ENCODE peak calls at places on chromosome 21, in five cellular contexts. I is RCC 7860, B is H7, O is WERI-Rb-1, D is neural progenitor cell. Q is an unnamed sample.

GRCh38 chr21:42357307-42357706 is 6.5 kb upstream of the TFF2 start:
- DNase-seq in O (no peak), D (no peak), B (no peak), I (no peak), Q (no peak)

GRCh38 chr21:46317710-46318463 is 5.8 kb downstream of the C21orf58 start:
- DNase-seq in I (no peak), B (peak), D (peak), O (no peak), Q (no peak)

GRCh38 chr21:45283019-45283610 is 4.6 kb downstream of the POFUT2 start:
- DNase-seq in B (no peak), O (peak), D (no peak), I (no peak), Q (peak)

GRCh38 chr21:36699026-36699545 is at the start of gene SIM2:
- DNase-seq in B (peak), I (no peak), O (peak), D (peak), Q (no peak)

GRCh38 chr21:27423073-27423472 is 456.2 kb upstream of the ADAMTS5 start:
- DNase-seq in O (no peak), D (no peak), I (peak), B (no peak), Q (no peak)

GRCh38 chr21:37927711-37928110 is 11.5 kb upstream of the KCNJ6 start:
- DNase-seq in O (no peak), D (no peak), B (no peak), I (peak), Q (no peak)

GRCh38 chr21:38958940-38959685 is 153.4 kb downstream of the ETS2 start:
- DNase-seq in I (peak), D (no peak), B (no peak), O (no peak), Q (peak)

GRCh38 chr21:41419921-41420862 is 5.8 kb upstream of the MX1 start:
- DNase-seq in I (peak), D (peak), O (peak), B (peak), Q (peak)

GRCh38 chr21:42735061-42735460 is 81.6 kb downstream of the PDE9A start:
- DNase-seq in D (no peak), I (no peak), O (no peak), B (no peak), Q (peak)

GRCh38 chr21:45286671-45287437 is 841 bp downstream of the POFUT2 start:
- DNase-seq in O (peak), B (peak), D (peak), I (no peak), Q (peak)

GRCh38 chr21:45544449-45545235 is 2.4 kb upstream of the SLC19A1 start:
- DNase-seq in B (peak), D (no peak), I (no peak), O (peak), Q (peak)

GRCh38 chr21:46124926-46125845 is 27.3 kb downstream of the COL6A2 start:
- DNase-seq in D (no peak), I (no peak), O (peak), B (peak), Q (peak)

GRCh38 chr21:40373760-40374159 is 473.2 kb downstream of the DSCAM start:
- DNase-seq in O (no peak), B (no peak), D (no peak), I (no peak), Q (no peak)

GRCh38 chr21:46130721-46131720 is 24.4 kb downstream of the FTCD start:
- DNase-seq in I (no peak), B (no peak), D (no peak), O (peak), Q (no peak)